ENCODE peak calls at places on chromosomes 5 and 9, in nine cellular contexts. One of them, this sample, is unnamed.
A peak's percentile ranks its signal among the peaks of the same experiment; 100 is the strongest.

GRCh38 chr9:130243015-130243881 is 22.3 kb upstream of the HMCN2 start:
- DNase-seq in stimulated activated CD4-positive, alpha-beta T cell treated with anti-CD3 and anti-CD28 coated beads, Interleukin-12 subunit alpha, Interleukin-12 subunit beta, amount 100 ng/mL, for 24 hours: peak; percentile 86
- DNase-seq in NCI-H524: peak; percentile 43
- DNase-seq in EL: peak; percentile 62
- DNase-seq in fibroblast of lung: no peak
- DNase-seq in endodermal cell: peak; percentile 97
- DNase-seq in stimulated activated CD8-positive, alpha-beta memory T cell treated with anti-CD3 and anti-CD28 coated beads, Interleukin-4, amount 100 ng/mL, for 1 hour: peak; percentile 67
- DNase-seq in ELR: peak; percentile 70
- DNase-seq in HAP-1: peak; percentile 89
- DNase-seq in this sample: peak; percentile 93

GRCh38 chr9:14529629-14530028 is 163.6 kb downstream of the ZDHHC21 start:
- DNase-seq in stimulated activated CD4-positive, alpha-beta T cell treated with anti-CD3 and anti-CD28 coated beads, Interleukin-12 subunit alpha, Interleukin-12 subunit beta, amount 100 ng/mL, for 24 hours: no peak
- DNase-seq in HAP-1: no peak
- DNase-seq in EL: no peak
- DNase-seq in ELR: no peak
- DNase-seq in fibroblast of lung: no peak
- DNase-seq in NCI-H524: no peak
- DNase-seq in stimulated activated CD8-positive, alpha-beta memory T cell treated with anti-CD3 and anti-CD28 coated beads, Interleukin-4, amount 100 ng/mL, for 1 hour: no peak
- DNase-seq in endodermal cell: no peak
- DNase-seq in this sample: no peak

GRCh38 chr9:731474-731873 is 110.0 kb upstream of the DMRT1 start:
- DNase-seq in NCI-H524: no peak
- DNase-seq in stimulated activated CD8-positive, alpha-beta memory T cell treated with anti-CD3 and anti-CD28 coated beads, Interleukin-4, amount 100 ng/mL, for 1 hour: no peak
- DNase-seq in stimulated activated CD4-positive, alpha-beta T cell treated with anti-CD3 and anti-CD28 coated beads, Interleukin-12 subunit alpha, Interleukin-12 subunit beta, amount 100 ng/mL, for 24 hours: no peak
- DNase-seq in endodermal cell: no peak
- DNase-seq in HAP-1: no peak
- DNase-seq in EL: no peak
- DNase-seq in ELR: no peak
- DNase-seq in fibroblast of lung: no peak
- DNase-seq in this sample: no peak

GRCh38 chr5:45774528-45774927 is 78.3 kb upstream of the HCN1 start:
- DNase-seq in NCI-H524: no peak
- DNase-seq in EL: no peak
- DNase-seq in endodermal cell: no peak
- DNase-seq in HAP-1: no peak
- DNase-seq in ELR: peak; percentile 3
- DNase-seq in fibroblast of lung: no peak
- DNase-seq in stimulated activated CD4-positive, alpha-beta T cell treated with anti-CD3 and anti-CD28 coated beads, Interleukin-12 subunit alpha, Interleukin-12 subunit beta, amount 100 ng/mL, for 24 hours: no peak
- DNase-seq in stimulated activated CD8-positive, alpha-beta memory T cell treated with anti-CD3 and anti-CD28 coated beads, Interleukin-4, amount 100 ng/mL, for 1 hour: no peak
- DNase-seq in this sample: peak; percentile 26

GRCh38 chr5:132662004-132662401 is 4.0 kb downstream of the IL13 start:
- DNase-seq in stimulated activated CD8-positive, alpha-beta memory T cell treated with anti-CD3 and anti-CD28 coated beads, Interleukin-4, amount 100 ng/mL, for 1 hour: no peak
- DNase-seq in stimulated activated CD4-positive, alpha-beta T cell treated with anti-CD3 and anti-CD28 coated beads, Interleukin-12 subunit alpha, Interleukin-12 subunit beta, amount 100 ng/mL, for 24 hours: no peak
- DNase-seq in endodermal cell: no peak
- DNase-seq in HAP-1: no peak
- DNase-seq in fibroblast of lung: no peak
- DNase-seq in ELR: no peak
- DNase-seq in EL: no peak
- DNase-seq in NCI-H524: no peak
- DNase-seq in this sample: no peak

GRCh38 chr5:126673477-126673876 is 72.7 kb downstream of the PHAX start:
- DNase-seq in ELR: no peak
- DNase-seq in HAP-1: no peak
- DNase-seq in EL: no peak
- DNase-seq in stimulated activated CD8-positive, alpha-beta memory T cell treated with anti-CD3 and anti-CD28 coated beads, Interleukin-4, amount 100 ng/mL, for 1 hour: no peak
- DNase-seq in fibroblast of lung: no peak
- DNase-seq in stimulated activated CD4-positive, alpha-beta T cell treated with anti-CD3 and anti-CD28 coated beads, Interleukin-12 subunit alpha, Interleukin-12 subunit beta, amount 100 ng/mL, for 24 hours: no peak
- DNase-seq in endodermal cell: peak; percentile 57
- DNase-seq in NCI-H524: no peak
- DNase-seq in this sample: no peak

GRCh38 chr5:98923961-98924360 is 4.8 kb downstream of the CHD1 start:
- DNase-seq in ELR: no peak
- DNase-seq in NCI-H524: no peak
- DNase-seq in stimulated activated CD8-positive, alpha-beta memory T cell treated with anti-CD3 and anti-CD28 coated beads, Interleukin-4, amount 100 ng/mL, for 1 hour: no peak
- DNase-seq in endodermal cell: no peak
- DNase-seq in stimulated activated CD4-positive, alpha-beta T cell treated with anti-CD3 and anti-CD28 coated beads, Interleukin-12 subunit alpha, Interleukin-12 subunit beta, amount 100 ng/mL, for 24 hours: no peak
- DNase-seq in EL: no peak
- DNase-seq in HAP-1: no peak
- DNase-seq in fibroblast of lung: no peak
- DNase-seq in this sample: no peak

GRCh38 chr5:15008476-15008875 is 136.9 kb upstream of the ANKH start:
- DNase-seq in EL: peak; percentile 97
- DNase-seq in stimulated activated CD4-positive, alpha-beta T cell treated with anti-CD3 and anti-CD28 coated beads, Interleukin-12 subunit alpha, Interleukin-12 subunit beta, amount 100 ng/mL, for 24 hours: no peak
- DNase-seq in endodermal cell: peak; percentile 69
- DNase-seq in HAP-1: peak; percentile 61
- DNase-seq in stimulated activated CD8-positive, alpha-beta memory T cell treated with anti-CD3 and anti-CD28 coated beads, Interleukin-4, amount 100 ng/mL, for 1 hour: no peak
- DNase-seq in fibroblast of lung: peak; percentile 99
- DNase-seq in NCI-H524: no peak
- DNase-seq in ELR: peak; percentile 94
- DNase-seq in this sample: peak; percentile 63

GRCh38 chr9:16271967-16272366 is 598.5 kb downstream of the BNC2 start:
- DNase-seq in stimulated activated CD8-positive, alpha-beta memory T cell treated with anti-CD3 and anti-CD28 coated beads, Interleukin-4, amount 100 ng/mL, for 1 hour: no peak
- DNase-seq in endodermal cell: no peak
- DNase-seq in ELR: no peak
- DNase-seq in fibroblast of lung: no peak
- DNase-seq in stimulated activated CD4-positive, alpha-beta T cell treated with anti-CD3 and anti-CD28 coated beads, Interleukin-12 subunit alpha, Interleukin-12 subunit beta, amount 100 ng/mL, for 24 hours: no peak
- DNase-seq in HAP-1: no peak
- DNase-seq in EL: no peak
- DNase-seq in NCI-H524: no peak
- DNase-seq in this sample: no peak

GRCh38 chr5:23991406-23991805 is 484.0 kb downstream of the PRDM9 start:
- DNase-seq in fibroblast of lung: no peak
- DNase-seq in stimulated activated CD8-positive, alpha-beta memory T cell treated with anti-CD3 and anti-CD28 coated beads, Interleukin-4, amount 100 ng/mL, for 1 hour: no peak
- DNase-seq in stimulated activated CD4-positive, alpha-beta T cell treated with anti-CD3 and anti-CD28 coated beads, Interleukin-12 subunit alpha, Interleukin-12 subunit beta, amount 100 ng/mL, for 24 hours: no peak
- DNase-seq in EL: no peak
- DNase-seq in NCI-H524: no peak
- DNase-seq in HAP-1: no peak
- DNase-seq in ELR: no peak
- DNase-seq in endodermal cell: no peak
- DNase-seq in this sample: no peak

GRCh38 chr5:141680751-141681201 is 1.3 kb downstream of the ARAP3 start:
- DNase-seq in ELR: peak; percentile 75
- DNase-seq in stimulated activated CD4-positive, alpha-beta T cell treated with anti-CD3 and anti-CD28 coated beads, Interleukin-12 subunit alpha, Interleukin-12 subunit beta, amount 100 ng/mL, for 24 hours: no peak
- DNase-seq in stimulated activated CD8-positive, alpha-beta memory T cell treated with anti-CD3 and anti-CD28 coated beads, Interleukin-4, amount 100 ng/mL, for 1 hour: no peak
- DNase-seq in NCI-H524: no peak
- DNase-seq in HAP-1: peak; percentile 80
- DNase-seq in fibroblast of lung: peak; percentile 56
- DNase-seq in EL: peak; percentile 66
- DNase-seq in endodermal cell: peak; percentile 93
- DNase-seq in this sample: peak; percentile 96

GRCh38 chr5:171673328-171673727 is 112.3 kb upstream of the SMIM23 start:
- DNase-seq in fibroblast of lung: peak; percentile 20
- DNase-seq in endodermal cell: no peak
- DNase-seq in ELR: no peak
- DNase-seq in EL: no peak
- DNase-seq in NCI-H524: no peak
- DNase-seq in stimulated activated CD4-positive, alpha-beta T cell treated with anti-CD3 and anti-CD28 coated beads, Interleukin-12 subunit alpha, Interleukin-12 subunit beta, amount 100 ng/mL, for 24 hours: no peak
- DNase-seq in stimulated activated CD8-positive, alpha-beta memory T cell treated with anti-CD3 and anti-CD28 coated beads, Interleukin-4, amount 100 ng/mL, for 1 hour: no peak
- DNase-seq in HAP-1: no peak
- DNase-seq in this sample: no peak

This sample was measured in GM23338.